ENCODE peak calls at places on chromosomes 1 and 21, in five cellular contexts. R, V, J, M and B are unnamed samples.

GRCh38 chr1:203673550-203674411 is 47.1 kb downstream of the ATP2B4 start:
- DNase-seq in V (peak; percentile 97), R (peak; percentile 98), J (peak; percentile 34), M (peak; percentile 93), B (no peak)

GRCh38 chr1:116628448-116628847 is 39.1 kb downstream of the IGSF3 start:
- DNase-seq in M (no peak), R (no peak), J (no peak), V (no peak), B (no peak)

GRCh38 chr1:64087768-64088167 is 115.7 kb upstream of the UBE2U start:
- DNase-seq in J (no peak), V (peak; percentile 84), R (peak; percentile 81), M (no peak), B (no peak)

GRCh38 chr1:232249834-232250233 is 380.1 kb downstream of the SIPA1L2 start:
- DNase-seq in V (no peak), J (peak; percentile 54), R (no peak), M (no peak), B (no peak)

GRCh38 chr1:236421850-236422516 is 27.9 kb downstream of the EDARADD start:
- DNase-seq in V (no peak), J (no peak), R (no peak), M (no peak), B (no peak)

GRCh38 chr1:244218220-244218619 is 167.1 kb downstream of the ZBTB18 start:
- DNase-seq in R (no peak), J (no peak), V (no peak), M (no peak), B (no peak)

GRCh38 chr1:172727956-172728603 is 69.2 kb downstream of the FASLG start:
- DNase-seq in J (peak; percentile 76), V (peak; percentile 29), M (peak; percentile 59), R (peak; percentile 22), B (no peak)

GRCh38 chr1:210850556-210850955 is 283.4 kb downstream of the KCNH1 start:
- DNase-seq in R (no peak), M (no peak), V (no peak), J (no peak), B (no peak)

GRCh38 chr1:25503551-25504426 is 39.6 kb upstream of the LDLRAP1 start:
- DNase-seq in V (no peak), M (peak; percentile 53), J (peak; percentile 91), R (no peak), B (no peak)

GRCh38 chr1:185315364-185316108 is 1.5 kb downstream of the IVNS1ABP start:
- DNase-seq in M (no peak), V (no peak), J (no peak), R (no peak), B (no peak)

GRCh38 chr1:185317886-185318310 is 855 bp upstream of the IVNS1ABP start:
- DNase-seq in M (peak; percentile 76), J (peak; percentile 45), V (no peak), R (peak; percentile 55), B (no peak)

GRCh38 chr1:185316163-185317033 is 645 bp downstream of the IVNS1ABP start:
- DNase-seq in J (peak; percentile 90), R (peak; percentile 93), V (peak; percentile 88), M (peak; percentile 76), B (peak; percentile 87)

GRCh38 chr1:185318431-185319151 is 1.5 kb upstream of the IVNS1ABP start:
- DNase-seq in J (no peak), R (no peak), M (no peak), V (no peak), B (no peak)

DNA sequence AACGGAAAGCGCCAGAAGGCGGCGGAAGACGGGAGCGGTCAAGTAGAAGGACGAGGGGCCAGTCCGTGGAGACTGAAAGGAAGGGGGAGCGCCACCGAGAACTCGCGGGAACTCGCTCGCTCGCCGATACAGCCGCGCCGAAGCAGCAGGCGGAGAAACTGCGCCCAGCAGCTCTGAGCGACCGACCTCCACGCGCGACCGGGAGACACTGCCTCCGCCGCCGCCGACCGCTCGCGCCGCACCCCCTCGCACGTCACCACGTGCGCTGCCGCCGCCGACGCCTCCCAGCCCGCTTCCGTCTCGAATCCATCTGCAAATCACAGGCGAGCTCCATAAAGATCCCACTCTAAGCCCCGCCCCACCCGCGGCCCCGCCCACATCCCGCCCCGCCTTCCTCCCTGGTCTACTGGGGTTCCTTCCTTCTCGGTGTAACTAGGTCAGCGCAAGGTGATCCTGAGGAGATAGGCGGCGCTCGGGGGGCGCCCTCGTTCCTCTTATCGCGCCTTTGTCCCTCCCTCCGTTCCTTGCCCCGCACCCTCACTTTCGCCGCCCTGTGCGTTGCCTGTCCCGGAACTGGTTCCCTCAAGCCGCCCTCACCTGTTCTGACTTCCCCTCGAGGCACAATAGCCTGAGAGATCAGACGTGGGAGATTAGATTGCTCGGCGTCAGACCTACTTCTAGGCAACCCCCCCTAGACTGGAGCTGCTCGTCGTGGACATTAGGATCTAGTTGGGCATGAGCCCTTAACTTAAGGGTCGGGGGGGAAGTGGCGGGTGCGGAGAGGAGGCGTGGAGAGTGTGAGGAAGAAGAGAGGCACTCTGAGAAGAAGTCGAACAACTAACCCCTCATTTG is at the start of gene IVNS1ABP:
- DNase-seq in V (peak; percentile 87), J (peak; percentile 99), R (peak; percentile 91), M (peak; percentile 95), B (peak; percentile 93)
- H3K14ac ChIP-seq in V (peak within 1 kb of the TSS; percentile 88), J (peak within 1 kb of the TSS; percentile 88), R (peak within 1 kb of the TSS; percentile 2), M (peak within 1 kb of the TSS; percentile 97), B (peak within 1 kb of the TSS; percentile 98)

GRCh38 chr1:27656157-27656893 is 15.7 kb downstream of the IFI6 start:
- DNase-seq in R (peak; percentile 67), V (peak; percentile 77), J (peak; percentile 89), M (no peak), B (no peak)

GRCh38 chr1:27660300-27660837 is 11.6 kb downstream of the IFI6 start:
- DNase-seq in M (no peak), R (no peak), J (no peak), V (no peak), B (no peak)

GRCh38 chr1:27658951-27659496 is 13.0 kb downstream of the IFI6 start:
- DNase-seq in V (peak; percentile 55), J (peak; percentile 51), R (peak; percentile 91), M (peak; percentile 85), B (no peak)

GRCh38 chr1:27661412-27662075 is 10.4 kb downstream of the IFI6 start:
- DNase-seq in J (no peak), R (no peak), V (no peak), M (no peak), B (no peak)

DNA sequence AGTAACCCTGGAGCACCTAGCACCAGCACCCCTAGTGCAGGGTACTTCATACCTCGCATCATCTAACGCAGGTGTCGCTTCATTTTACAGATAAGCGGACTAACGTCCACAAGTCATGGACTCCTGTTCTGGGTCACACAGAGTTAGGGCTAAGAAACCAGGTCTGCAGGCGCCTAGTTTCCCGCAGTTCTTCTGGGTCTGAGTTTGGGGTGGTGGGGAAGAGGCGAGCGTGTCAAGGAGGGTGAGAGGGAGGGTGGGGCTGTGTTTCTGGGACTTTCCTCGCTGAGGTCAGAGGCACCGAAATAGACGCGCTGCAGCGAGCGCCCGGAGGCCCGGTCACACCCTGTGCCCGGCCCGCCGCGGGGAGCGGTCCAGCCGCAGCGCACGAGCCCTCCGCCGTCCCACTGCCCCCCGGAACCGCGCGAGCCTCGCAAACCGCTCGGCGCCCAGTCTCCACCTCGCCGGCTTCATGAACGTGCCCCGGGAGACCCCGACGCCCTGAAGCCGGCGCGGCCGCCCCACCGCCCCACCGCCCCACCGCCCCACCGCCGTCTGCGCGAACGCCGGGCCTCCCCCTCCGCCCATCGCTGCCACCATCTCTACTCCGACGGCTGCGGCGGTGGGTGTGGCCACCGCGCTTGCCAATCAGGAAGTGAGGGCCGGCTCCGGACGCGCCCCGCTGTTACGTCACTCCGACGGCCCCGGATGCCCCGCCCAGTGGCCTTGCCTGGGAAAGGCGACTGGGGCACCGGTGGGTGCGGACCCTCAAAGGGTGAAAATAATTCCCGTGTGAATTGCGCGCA is 12.3 kb downstream of the IFI6 start:
- DNase-seq in M (peak; percentile 85), V (peak; percentile 65), R (peak; percentile 88), J (peak; percentile 94), B (peak; percentile 78)
- H3K9ac ChIP-seq in M (no peak overlapping the region), V (peak overlapping the region; percentile 31), R (peak overlapping the region; percentile 90), J (no peak overlapping the region), B (no peak overlapping the region)

GRCh38 chr1:191895462-191896058 is 262.7 kb upstream of the RGS18 start:
- DNase-seq in R (no peak), J (no peak), M (no peak), V (no peak), B (no peak)
- H3K14ac ChIP-seq in R (no peak overlapping the region), J (no peak overlapping the region), M (no peak overlapping the region), V (no peak overlapping the region), B (no peak overlapping the region)

GRCh38 chr21:38354231-38354630 is 97.4 kb downstream of the KCNJ15 start:
- DNase-seq in V (no peak), M (no peak), J (no peak), R (no peak), B (no peak)

GRCh38 chr21:38352536-38353219 is 95.9 kb downstream of the KCNJ15 start:
- DNase-seq in R (peak; percentile 71), M (peak; percentile 87), V (peak; percentile 76), J (peak; percentile 66), B (peak; percentile 48)

GRCh38 chr21:38356898-38357297 is 100.1 kb downstream of the KCNJ15 start:
- DNase-seq in R (no peak), J (no peak), M (no peak), V (no peak), B (no peak)

GRCh38 chr21:38355992-38356781 is 99.4 kb downstream of the KCNJ15 start:
- DNase-seq in R (peak; percentile 64), M (peak; percentile 89), V (peak; percentile 61), J (peak; percentile 83), B (peak; percentile 65)

DNA sequence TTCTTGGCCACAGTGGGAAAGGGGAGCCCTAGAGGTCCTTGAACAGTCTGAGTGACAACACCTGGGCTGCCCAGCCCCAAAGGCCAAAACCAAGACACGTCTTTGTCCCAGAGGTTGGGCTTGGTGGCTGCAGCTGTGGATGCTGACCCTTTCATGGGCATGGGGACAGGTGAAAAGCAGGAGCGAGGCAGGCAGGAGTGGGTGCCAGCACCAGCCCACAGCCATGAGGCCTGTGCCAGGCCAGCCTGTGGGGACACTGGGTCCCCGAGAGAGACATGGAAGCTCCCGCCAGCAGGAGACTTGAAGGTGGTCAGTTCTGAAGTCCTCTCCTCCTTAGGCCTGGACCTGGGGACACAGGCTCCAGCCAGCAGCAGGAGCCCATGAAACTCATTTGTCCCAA is 98.6 kb downstream of the KCNJ15 start:
- DNase-seq in R (no peak), M (no peak), J (no peak), V (no peak), B (no peak)
- H3K9ac ChIP-seq in R (peak overlapping the region; percentile 63), M (no peak overlapping the region), J (no peak overlapping the region), V (no peak overlapping the region), B (no peak overlapping the region)

GRCh38 chr1:79551321-79551720 is 544.8 kb upstream of the ADGRL4 start:
- DNase-seq in R (no peak), M (peak; percentile 53), V (peak; percentile 52), J (no peak), B (no peak)

GRCh38 chr1:79547514-79547913 is 541.0 kb upstream of the ADGRL4 start:
- DNase-seq in V (no peak), R (no peak), M (no peak), J (no peak), B (no peak)

GRCh38 chr1:79550402-79550801 is 543.9 kb upstream of the ADGRL4 start:
- DNase-seq in J (no peak), R (no peak), M (no peak), V (no peak), B (no peak)

GRCh38 chr1:79554620-79555160 is 548.2 kb upstream of the ADGRL4 start:
- DNase-seq in M (no peak), V (peak; percentile 2), R (no peak), J (no peak), B (no peak)

GRCh38 chr1:79549191-79549590 is 542.7 kb upstream of the ADGRL4 start:
- DNase-seq in M (no peak), J (no peak), V (no peak), R (no peak), B (no peak)
- H3K14ac ChIP-seq in M (no peak overlapping the region), J (no peak overlapping the region), V (no peak overlapping the region), R (no peak overlapping the region), B (no peak overlapping the region)

GRCh38 chr1:214135886-214136285 is 145.1 kb upstream of the SMYD2 start:
- DNase-seq in M (no peak), V (no peak), J (peak; percentile 47), R (no peak), B (no peak)
- H3K9ac ChIP-seq in M (no peak overlapping the region), V (no peak overlapping the region), J (no peak overlapping the region), R (no peak overlapping the region), B (no peak overlapping the region)